ENCODE peak calls at places on chromosome 10, in nine cellular contexts. K is IMR-90; E is left ventricle myocardium inferior; H is CD8-positive, alpha-beta T cell; G is K562; Q is prostate gland; W is substantia nigra; T is hepatocyte; Z is transverse colon. A is an unnamed sample.
A peak's percentile ranks its signal among the peaks of the same experiment; 100 is the strongest.

GRCh38 chr10:28674782-28675181 is 2.5 kb upstream of the BAMBI start:
- DNase-seq in K (no peak), E (no peak), H (no peak), G (peak; percentile 26), Q (no peak), W (no peak), T (no peak), Z (no peak), A (no peak)

GRCh38 chr10:86888585-86889381 is 68.6 kb downstream of the MMRN2 start:
- DNase-seq in K (peak; percentile 71), E (no peak), H (no peak), G (no peak), Q (no peak), W (no peak), T (no peak), Z (no peak), A (no peak)

GRCh38 chr10:7306147-7306546 is 104.7 kb downstream of the SFMBT2 start:
- DNase-seq in K (peak; percentile 2), E (no peak), H (no peak), G (no peak), Q (no peak), W (no peak), T (no peak), Z (no peak), A (no peak)

GRCh38 chr10:30228638-30229037 is 120.4 kb downstream of the MTPAP start:
- DNase-seq in K (no peak), E (peak; percentile 18), H (no peak), G (no peak), Q (no peak), W (no peak), T (no peak), Z (no peak), A (no peak)

GRCh38 chr10:111079241-111079760 is 2.5 kb downstream of the ADRA2A start:
- DNase-seq in K (no peak), E (no peak), H (no peak), G (no peak), Q (no peak), W (no peak), T (no peak), Z (no peak), A (no peak)

GRCh38 chr10:130394832-130395231 is 258.6 kb downstream of the GLRX3 start:
- DNase-seq in K (no peak), E (no peak), H (no peak), G (no peak), Q (no peak), W (no peak), T (no peak), Z (no peak), A (no peak)

GRCh38 chr10:22927661-22928403 is at the start of gene ARMC3:
- DNase-seq in K (no peak), E (peak; percentile 58), H (peak; percentile 36), G (peak; percentile 61), Q (peak; percentile 9), W (peak; percentile 69), T (peak; percentile 86), Z (peak; percentile 38), A (peak; percentile 58)

GRCh38 chr10:61623101-61623500 is 39.6 kb upstream of the CABCOCO1 start:
- DNase-seq in K (no peak), E (no peak), H (no peak), G (no peak), Q (no peak), W (no peak), T (no peak), Z (no peak), A (no peak)

GRCh38 chr10:34061846-34062245 is 727.4 kb upstream of the NRP1 start:
- DNase-seq in K (no peak), E (no peak), H (no peak), G (no peak), Q (no peak), W (no peak), T (no peak), Z (no peak), A (no peak)

GRCh38 chr10:2928219-2928840 is 139.0 kb upstream of the PFKP start:
- DNase-seq in K (peak; percentile 64), E (peak; percentile 59), H (peak; percentile 24), G (peak; percentile 78), Q (peak; percentile 73), W (peak; percentile 56), T (peak; percentile 82), Z (peak; percentile 76), A (peak; percentile 47)

GRCh38 chr10:90592903-90593302 is 264.9 kb downstream of the HTR7 start:
- DNase-seq in K (peak; percentile 51), E (peak; percentile 19), H (no peak), G (no peak), Q (no peak), W (peak; percentile 14), T (peak; percentile 77), Z (no peak), A (no peak)

GRCh38 chr10:27742926-27743735 is 2.5 kb downstream of the MKX start:
- DNase-seq in K (no peak), E (peak; percentile 16), H (no peak), G (no peak), Q (no peak), W (no peak), T (peak; percentile 46), Z (peak; percentile 17), A (no peak)

GRCh38 chr10:87878664-87879459 is 15.4 kb downstream of the PTEN start:
- DNase-seq in K (no peak), E (no peak), H (no peak), G (peak; percentile 24), Q (no peak), W (no peak), T (no peak), Z (no peak), A (no peak)

GRCh38 chr10:84296071-84296981 is 32.1 kb upstream of the CCSER2 start:
- DNase-seq in K (peak; percentile 98), E (no peak), H (no peak), G (no peak), Q (no peak), W (no peak), T (no peak), Z (no peak), A (no peak)

GRCh38 chr10:102620138-102620591 is 24.1 kb upstream of the TRIM8 start:
- DNase-seq in K (no peak), E (peak; percentile 79), H (no peak), G (no peak), Q (no peak), W (no peak), T (no peak), Z (peak; percentile 49), A (no peak)

GRCh38 chr10:51029172-51029641 is 45.1 kb upstream of the PRKG1 start:
- DNase-seq in K (peak; percentile 60), E (no peak), H (no peak), G (no peak), Q (no peak), W (no peak), T (no peak), Z (no peak), A (no peak)

GRCh38 chr10:76649723-76650127 is 987.9 kb downstream of the KCNMA1 start:
- DNase-seq in K (peak; percentile 62), E (no peak), H (no peak), G (no peak), Q (no peak), W (no peak), T (peak; percentile 78), Z (peak; percentile 51), A (no peak)

GRCh38 chr10:132270256-132270655 is 37.5 kb downstream of the STK32C start:
- DNase-seq in K (no peak), E (no peak), H (no peak), G (no peak), Q (no peak), W (no peak), T (no peak), Z (no peak), A (no peak)

GRCh38 chr10:34495938-34496337 is 319.2 kb downstream of the PARD3 start:
- DNase-seq in K (no peak), E (no peak), H (no peak), G (no peak), Q (no peak), W (no peak), T (no peak), Z (no peak), A (no peak)

GRCh38 chr10:70461397-70462348 is 16.9 kb upstream of the PALD1 start:
- DNase-seq in K (peak; percentile 50), E (peak; percentile 54), H (peak; percentile 34), G (peak; percentile 86), Q (peak; percentile 20), W (peak; percentile 31), T (peak; percentile 72), Z (peak; percentile 62), A (peak; percentile 39)

DNA sequence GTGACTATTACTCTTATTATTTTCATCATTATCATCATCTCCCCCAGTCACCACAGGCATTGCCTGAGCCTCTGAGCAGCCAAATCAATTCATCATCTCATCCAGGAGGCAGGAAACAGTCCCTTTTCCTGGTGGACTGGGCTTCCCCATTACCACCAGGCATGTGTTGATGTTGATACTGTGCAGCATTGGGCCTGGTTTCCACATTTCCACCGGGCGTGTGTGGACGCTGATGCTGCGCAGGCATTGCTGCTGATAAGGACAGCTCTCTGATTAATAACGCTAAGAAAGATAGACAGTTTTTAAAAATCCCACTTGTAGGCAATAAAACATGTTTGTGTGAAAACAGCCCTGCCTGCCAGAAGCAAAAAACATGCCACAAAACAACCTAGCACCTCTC is 215.9 kb downstream of the WDR37 start:
- DNase-seq in K (no peak), E (no peak), H (no peak), G (no peak), Q (no peak), W (no peak), T (no peak), Z (no peak), A (no peak)
- H3K27ac ChIP-seq in K (no peak overlapping the region), E (no peak overlapping the region), H (no peak overlapping the region), G (no peak overlapping the region), Q (no peak overlapping the region), W (no peak overlapping the region), T (no peak overlapping the region), Z (no peak overlapping the region), A (no peak overlapping the region)

DNA sequence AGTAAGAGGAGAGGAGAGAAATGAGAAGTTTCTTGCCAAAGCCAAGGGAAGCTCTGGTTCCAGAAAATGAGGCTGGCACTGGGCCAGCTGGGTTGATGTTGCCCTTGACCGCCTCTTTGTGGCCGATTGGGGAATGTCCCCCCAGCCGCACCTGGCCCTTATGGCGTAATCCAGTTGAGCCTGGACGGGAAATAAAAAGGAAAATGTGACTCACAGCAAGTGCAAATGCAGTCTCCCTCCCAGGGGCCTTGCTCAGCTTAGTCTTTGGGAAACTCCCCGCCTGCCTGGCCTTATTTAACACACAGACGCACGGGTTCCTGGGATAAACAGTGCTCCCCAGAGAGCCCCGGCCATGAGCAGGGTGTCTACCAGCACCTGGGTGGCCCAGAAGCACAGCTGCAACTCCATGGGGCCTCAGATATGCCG is 174.8 kb downstream of the KIAA1217 start:
- DNase-seq in K (peak; percentile 98), E (peak; percentile 86), H (no peak), G (peak; percentile 80), Q (peak; percentile 92), W (peak; percentile 41), T (peak; percentile 96), Z (peak; percentile 91), A (no peak)
- H3K27ac ChIP-seq in K (peak overlapping the region; percentile 41), E (peak overlapping the region; percentile 75), H (no peak overlapping the region), G (no peak overlapping the region), Q (peak overlapping the region; percentile 47), W (no peak overlapping the region), T (peak overlapping the region; percentile 92), Z (peak overlapping the region; percentile 74), A (no peak overlapping the region)

GRCh38 chr10:13437026-13437555 is 89.0 kb upstream of the SEPHS1 start:
- DNase-seq in K (no peak), E (no peak), H (no peak), G (no peak), Q (no peak), W (no peak), T (no peak), Z (no peak), A (no peak)
- H3K27ac ChIP-seq in K (no peak overlapping the region), E (no peak overlapping the region), H (no peak overlapping the region), G (no peak overlapping the region), Q (no peak overlapping the region), W (no peak overlapping the region), T (no peak overlapping the region), Z (no peak overlapping the region), A (no peak overlapping the region)

GRCh38 chr10:96570512-96570911 is 16.3 kb downstream of the TM9SF3 start:
- DNase-seq in K (no peak), E (no peak), H (no peak), G (no peak), Q (no peak), W (no peak), T (no peak), Z (no peak), A (no peak)
- H3K27ac ChIP-seq in K (no peak overlapping the region), E (no peak overlapping the region), H (no peak overlapping the region), G (no peak overlapping the region), Q (no peak overlapping the region), W (no peak overlapping the region), T (no peak overlapping the region), Z (no peak overlapping the region), A (no peak overlapping the region)

A was measured in caudate nucleus.